ENCODE peak calls at places on chromosomes 6 and 20, in five cellular contexts. One of them, this sample, is unnamed. For H3K36me3, the result is how much of the 10 kb centered on the place peaks cover.

GRCh38 chr6:135250751-135251356 is 69.7 kb downstream of the MYB start:
- DNase-seq in GM23248: no peak
- DNase-seq in CD8-positive, alpha-beta memory T cell: no peak
- DNase-seq in CD8-positive, alpha-beta T cell: no peak
- DNase-seq in CD4-positive, alpha-beta memory T cell: no peak
- DNase-seq in this sample: no peak

GRCh38 chr6:135066806-135067205 is 12.2 kb upstream of the HBS1L start:
- DNase-seq in GM23248: no peak
- DNase-seq in CD8-positive, alpha-beta T cell: no peak
- DNase-seq in CD8-positive, alpha-beta memory T cell: no peak
- DNase-seq in CD4-positive, alpha-beta memory T cell: no peak
- DNase-seq in this sample: peak

GRCh38 chr6:33589723-33590530 is 9.9 kb upstream of the BAK1 start:
- DNase-seq in CD8-positive, alpha-beta memory T cell: no peak
- DNase-seq in CD4-positive, alpha-beta memory T cell: no peak
- DNase-seq in GM23248: peak
- DNase-seq in CD8-positive, alpha-beta T cell: peak
- DNase-seq in this sample: peak

GRCh38 chr6:149501201-149501600 is 16.4 kb upstream of the ZC3H12D start:
- DNase-seq in CD8-positive, alpha-beta T cell: no peak
- DNase-seq in CD8-positive, alpha-beta memory T cell: no peak
- DNase-seq in GM23248: no peak
- DNase-seq in CD4-positive, alpha-beta memory T cell: no peak
- DNase-seq in this sample: no peak

GRCh38 chr20:9185511-9185910 is 116.6 kb downstream of the PLCB4 start:
- DNase-seq in CD4-positive, alpha-beta memory T cell: no peak
- DNase-seq in GM23248: peak
- DNase-seq in CD8-positive, alpha-beta T cell: no peak
- DNase-seq in CD8-positive, alpha-beta memory T cell: no peak
- DNase-seq in this sample: peak

GRCh38 chr6:112252571-112253504 is 1.5 kb downstream of the LAMA4 start:
- DNase-seq in GM23248: peak
- DNase-seq in CD8-positive, alpha-beta memory T cell: no peak
- DNase-seq in CD4-positive, alpha-beta memory T cell: no peak
- DNase-seq in CD8-positive, alpha-beta T cell: no peak
- DNase-seq in this sample: no peak

GRCh38 chr6:116370328-116370716 is 425 bp upstream of the DSE start:
- DNase-seq in CD4-positive, alpha-beta memory T cell: no peak
- DNase-seq in CD8-positive, alpha-beta memory T cell: no peak
- DNase-seq in CD8-positive, alpha-beta T cell: no peak
- DNase-seq in GM23248: no peak
- DNase-seq in this sample: no peak

GRCh38 chr6:157469378-157469777 is 88.4 kb downstream of the ZDHHC14 start:
- DNase-seq in GM23248: peak
- DNase-seq in CD8-positive, alpha-beta T cell: no peak
- DNase-seq in CD4-positive, alpha-beta memory T cell: no peak
- DNase-seq in CD8-positive, alpha-beta memory T cell: no peak
- DNase-seq in this sample: no peak

GRCh38 chr6:167543602-167544506 is 219.0 kb downstream of the TTLL2 start:
- DNase-seq in GM23248: peak
- DNase-seq in CD4-positive, alpha-beta memory T cell: no peak
- DNase-seq in CD8-positive, alpha-beta memory T cell: no peak
- DNase-seq in CD8-positive, alpha-beta T cell: no peak
- DNase-seq in this sample: peak
- H3K4me3 ChIP-seq in GM23248: no peak
- H3K4me3 ChIP-seq in CD4-positive, alpha-beta memory T cell: no peak
- H3K4me3 ChIP-seq in CD8-positive, alpha-beta memory T cell: no peak
- H3K4me3 ChIP-seq in CD8-positive, alpha-beta T cell: no peak
- H3K4me3 ChIP-seq in this sample: no peak

GRCh38 chr6:43026365-43026764 is 4.9 kb downstream of the RRP36 start:
- DNase-seq in CD8-positive, alpha-beta T cell: no peak
- DNase-seq in GM23248: no peak
- DNase-seq in CD4-positive, alpha-beta memory T cell: no peak
- DNase-seq in CD8-positive, alpha-beta memory T cell: no peak
- DNase-seq in this sample: no peak
- H3K36me3 ChIP-seq in CD8-positive, alpha-beta T cell: under half
- H3K36me3 ChIP-seq in GM23248: half or more
- H3K36me3 ChIP-seq in CD4-positive, alpha-beta memory T cell: half or more
- H3K36me3 ChIP-seq in CD8-positive, alpha-beta memory T cell: half or more
- H3K36me3 ChIP-seq in this sample: half or more

DNA sequence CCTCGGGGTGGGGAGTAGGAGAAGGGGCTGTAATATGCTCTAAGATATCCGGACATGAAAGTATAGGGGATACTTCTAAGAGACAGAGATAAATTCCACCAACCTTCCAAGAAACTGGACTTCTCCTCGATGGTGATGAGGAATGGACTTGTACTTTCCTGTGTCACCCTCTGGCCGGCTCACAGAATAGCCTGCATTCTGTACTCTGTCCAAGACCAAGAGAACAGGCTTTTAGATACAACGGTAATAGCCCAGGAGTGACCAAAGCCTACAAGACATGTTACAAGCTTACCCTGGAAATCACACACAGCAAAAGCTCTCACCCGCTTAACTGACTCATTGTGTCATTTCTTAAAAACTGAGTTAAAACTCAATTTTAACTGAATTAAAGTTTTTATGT is 69.3 kb upstream of the PTGIS start:
- DNase-seq in CD8-positive, alpha-beta T cell: no peak
- DNase-seq in CD8-positive, alpha-beta memory T cell: no peak
- DNase-seq in CD4-positive, alpha-beta memory T cell: no peak
- DNase-seq in GM23248: no peak
- DNase-seq in this sample: no peak
- H3K27ac ChIP-seq in CD8-positive, alpha-beta T cell: no peak
- H3K27ac ChIP-seq in CD8-positive, alpha-beta memory T cell: no peak
- H3K27ac ChIP-seq in CD4-positive, alpha-beta memory T cell: no peak
- H3K27ac ChIP-seq in GM23248: no peak
- H3K27ac ChIP-seq in this sample: no peak

DNA sequence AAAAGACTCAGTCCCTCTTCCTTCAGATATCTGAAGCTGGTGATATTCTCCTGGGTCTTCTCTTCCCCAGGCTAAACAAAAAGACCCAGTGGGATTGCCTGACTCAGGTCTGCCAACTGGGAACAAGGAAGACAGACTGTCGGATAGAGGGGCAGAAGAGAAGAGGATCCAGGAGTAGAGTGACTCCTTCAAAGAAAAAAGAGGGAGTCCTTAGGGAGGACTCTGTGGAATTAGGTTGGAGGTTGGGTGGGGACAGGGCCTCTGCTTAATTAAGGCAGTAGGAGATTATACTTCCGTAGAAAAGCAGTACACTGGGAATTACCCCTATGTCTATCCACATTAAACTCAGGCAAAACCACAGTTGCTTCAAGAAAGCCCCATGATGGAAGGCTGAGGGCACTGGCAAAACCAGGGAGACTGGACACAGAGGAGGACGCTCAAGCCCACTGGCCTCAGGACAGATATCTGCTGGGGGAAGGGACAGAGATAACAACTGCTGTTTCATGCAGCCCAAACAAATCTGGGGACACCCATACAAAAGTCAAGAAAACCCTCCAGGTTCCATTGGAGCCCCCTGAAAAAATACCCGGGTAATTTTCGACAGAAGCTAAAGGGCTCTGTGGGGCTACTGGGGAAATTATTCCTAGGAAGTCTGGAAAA is 5.7 kb downstream of the BCL2L1 start:
- DNase-seq in CD4-positive, alpha-beta memory T cell: no peak
- DNase-seq in CD8-positive, alpha-beta T cell: no peak
- DNase-seq in CD8-positive, alpha-beta memory T cell: no peak
- DNase-seq in GM23248: no peak
- DNase-seq in this sample: no peak
- H3K4me3 ChIP-seq in CD4-positive, alpha-beta memory T cell: no peak
- H3K4me3 ChIP-seq in CD8-positive, alpha-beta T cell: no peak
- H3K4me3 ChIP-seq in CD8-positive, alpha-beta memory T cell: no peak
- H3K4me3 ChIP-seq in GM23248: peak
- H3K4me3 ChIP-seq in this sample: no peak

GRCh38 chr20:47678130-47678453 is 107.2 kb downstream of the SULF2 start:
- DNase-seq in GM23248: no peak
- DNase-seq in CD8-positive, alpha-beta memory T cell: no peak
- DNase-seq in CD4-positive, alpha-beta memory T cell: no peak
- DNase-seq in CD8-positive, alpha-beta T cell: no peak
- DNase-seq in this sample: no peak
- H3K36me3 ChIP-seq in GM23248: under half
- H3K36me3 ChIP-seq in CD8-positive, alpha-beta memory T cell: under half
- H3K36me3 ChIP-seq in CD4-positive, alpha-beta memory T cell: under half
- H3K36me3 ChIP-seq in CD8-positive, alpha-beta T cell: under half
- H3K36me3 ChIP-seq in this sample: under half

GRCh38 chr20:21235346-21235712 is 67.8 kb upstream of the XRN2 start:
- DNase-seq in CD8-positive, alpha-beta memory T cell: no peak
- DNase-seq in CD8-positive, alpha-beta T cell: no peak
- DNase-seq in GM23248: no peak
- DNase-seq in CD4-positive, alpha-beta memory T cell: no peak
- DNase-seq in this sample: no peak

GRCh38 chr20:21234816-21235215 is 68.3 kb upstream of the XRN2 start:
- DNase-seq in CD8-positive, alpha-beta memory T cell: no peak
- DNase-seq in GM23248: no peak
- DNase-seq in CD8-positive, alpha-beta T cell: no peak
- DNase-seq in CD4-positive, alpha-beta memory T cell: no peak
- DNase-seq in this sample: no peak

GRCh38 chr20:21232546-21233280 is 70.4 kb upstream of the XRN2 start:
- DNase-seq in CD8-positive, alpha-beta T cell: no peak
- DNase-seq in GM23248: no peak
- DNase-seq in CD4-positive, alpha-beta memory T cell: no peak
- DNase-seq in CD8-positive, alpha-beta memory T cell: no peak
- DNase-seq in this sample: no peak

GRCh38 chr20:21235713-21236445 is 67.3 kb upstream of the XRN2 start:
- DNase-seq in CD4-positive, alpha-beta memory T cell: peak
- DNase-seq in GM23248: peak
- DNase-seq in CD8-positive, alpha-beta memory T cell: peak
- DNase-seq in CD8-positive, alpha-beta T cell: peak
- DNase-seq in this sample: peak

GRCh38 chr20:21234324-21234723 is 68.8 kb upstream of the XRN2 start:
- DNase-seq in CD8-positive, alpha-beta memory T cell: no peak
- DNase-seq in CD8-positive, alpha-beta T cell: no peak
- DNase-seq in CD4-positive, alpha-beta memory T cell: no peak
- DNase-seq in GM23248: no peak
- DNase-seq in this sample: no peak
- H3K27ac ChIP-seq in CD8-positive, alpha-beta memory T cell: no peak
- H3K27ac ChIP-seq in CD8-positive, alpha-beta T cell: no peak
- H3K27ac ChIP-seq in CD4-positive, alpha-beta memory T cell: no peak
- H3K27ac ChIP-seq in GM23248: no peak
- H3K27ac ChIP-seq in this sample: no peak